ENCODE peak calls at places on chromosomes 2 and 18, in six cellular contexts. S is B cell, T is lung, W is epithelial cell of esophagus, C is fibroblast of pulmonary artery, O is dorsolateral prefrontal cortex. U is an unnamed sample.

GRCh38 chr2:200077838-200078237 is 122.5 kb downstream of the MAIP1 start:
- DNase-seq in T (no peak), O (no peak), C (no peak), W (peak; percentile 59), S (no peak), U (no peak)

GRCh38 chr18:43271593-43272432 is 5.5 kb downstream of the SYT4 start:
- DNase-seq in W (peak; percentile 63), O (no peak), C (peak; percentile 79), T (no peak), S (no peak), U (peak; percentile 17)

GRCh38 chr2:23404426-23404825 is 19.4 kb downstream of the KLHL29 start:
- DNase-seq in W (peak; percentile 68), O (no peak), C (peak; percentile 84), S (peak; percentile 51), T (peak; percentile 45), U (peak; percentile 43)

GRCh38 chr2:164257794-164258193 is 363.5 kb downstream of the GRB14 start:
- DNase-seq in W (peak; percentile 2), T (no peak), O (no peak), S (no peak), C (no peak), U (no peak)

GRCh38 chr18:65606551-65607130 is 144.2 kb upstream of the CDH7 start:
- DNase-seq in O (no peak), T (no peak), S (no peak), C (no peak), W (peak; percentile 12), U (no peak)

GRCh38 chr2:45452866-45453265 is 158.2 kb downstream of the SRBD1 start:
- DNase-seq in W (no peak), O (no peak), T (no peak), S (no peak), C (peak; percentile 87), U (no peak)

GRCh38 chr2:168961450-168962229 is 60.5 kb downstream of the G6PC2 start:
- DNase-seq in W (peak; percentile 84), O (no peak), T (peak; percentile 49), C (peak; percentile 92), S (peak; percentile 55), U (peak; percentile 26)

GRCh38 chr2:231348173-231348572 is 47.3 kb upstream of the B3GNT7 start:
- DNase-seq in C (peak; percentile 80), S (no peak), O (no peak), T (peak; percentile 58), W (peak; percentile 46), U (no peak)

GRCh38 chr18:3329471-3329870 is 67.5 kb downstream of the MYL12B start:
- DNase-seq in W (peak; percentile 70), T (no peak), O (no peak), S (no peak), C (no peak), U (no peak)

GRCh38 chr18:26863122-26863879 is 2.2 kb downstream of the AQP4 start:
- DNase-seq in C (no peak), T (peak; percentile 84), W (peak; percentile 25), O (peak; percentile 46), S (no peak), U (no peak)

GRCh38 chr2:105426626-105427292 is 27.9 kb upstream of the FHL2 start:
- DNase-seq in C (no peak), S (no peak), O (no peak), T (no peak), W (no peak), U (no peak)

GRCh38 chr2:55923091-55923977 is at the start of gene EFEMP1:
- DNase-seq in T (peak; percentile 83), C (peak; percentile 82), W (peak; percentile 79), S (no peak), O (no peak), U (peak; percentile 22)

GRCh38 chr2:164976301-164976700 is 21.0 kb upstream of the SLC38A11 start:
- DNase-seq in S (no peak), T (no peak), C (no peak), O (no peak), W (no peak), U (no peak)

GRCh38 chr2:235394278-235394828 is 99.5 kb upstream of the AGAP1 start:
- DNase-seq in O (no peak), T (no peak), C (peak; percentile 54), S (no peak), W (peak; percentile 74), U (no peak)

GRCh38 chr2:86337235-86338099 is at the start of gene REEP1:
- DNase-seq in T (no peak), S (no peak), W (peak; percentile 47), O (no peak), C (no peak), U (peak; percentile 34)

GRCh38 chr18:8960740-8961657 is 141.5 kb upstream of the NDUFV2 start:
- DNase-seq in S (no peak), O (no peak), T (no peak), W (peak; percentile 92), C (peak; percentile 71), U (no peak)

GRCh38 chr2:65231892-65232477 is 4.4 kb downstream of the ACTR2 start:
- DNase-seq in T (no peak), S (no peak), W (peak; percentile 18), C (peak; percentile 26), O (no peak), U (peak; percentile 32)

GRCh38 chr2:219689676-219690628 is 62.5 kb downstream of the SLC4A3 start:
- DNase-seq in T (peak; percentile 51), O (peak; percentile 45), C (peak; percentile 83), S (peak; percentile 53), W (peak; percentile 81), U (peak; percentile 70)

GRCh38 chr2:232477751-232478510 is 9.7 kb downstream of the ECEL1 start:
- DNase-seq in W (no peak), C (no peak), S (no peak), T (no peak), O (no peak), U (no peak)

GRCh38 chr2:8511868-8512612 is 169.8 kb upstream of the ID2 start:
- DNase-seq in W (no peak), S (no peak), C (peak; percentile 16), T (no peak), O (no peak), U (no peak)

GRCh38 chr2:238848566-238848940 is 668 bp downstream of the TWIST2 start:
- DNase-seq in T (no peak), S (no peak), O (no peak), W (no peak), C (no peak), U (no peak)

GRCh38 chr2:238848941-238849853 is 1.3 kb downstream of the TWIST2 start:
- DNase-seq in T (no peak), W (peak; percentile 36), S (no peak), C (peak; percentile 28), O (no peak), U (no peak)

GRCh38 chr2:238846503-238847431 is 1.1 kb upstream of the TWIST2 start:
- DNase-seq in O (no peak), T (peak; percentile 26), S (no peak), W (peak; percentile 40), C (peak; percentile 38), U (no peak)

GRCh38 chr2:238847432-238847801 is 468 bp upstream of the TWIST2 start:
- DNase-seq in S (no peak), W (no peak), T (no peak), C (peak; percentile 16), O (no peak), U (no peak)

DNA sequence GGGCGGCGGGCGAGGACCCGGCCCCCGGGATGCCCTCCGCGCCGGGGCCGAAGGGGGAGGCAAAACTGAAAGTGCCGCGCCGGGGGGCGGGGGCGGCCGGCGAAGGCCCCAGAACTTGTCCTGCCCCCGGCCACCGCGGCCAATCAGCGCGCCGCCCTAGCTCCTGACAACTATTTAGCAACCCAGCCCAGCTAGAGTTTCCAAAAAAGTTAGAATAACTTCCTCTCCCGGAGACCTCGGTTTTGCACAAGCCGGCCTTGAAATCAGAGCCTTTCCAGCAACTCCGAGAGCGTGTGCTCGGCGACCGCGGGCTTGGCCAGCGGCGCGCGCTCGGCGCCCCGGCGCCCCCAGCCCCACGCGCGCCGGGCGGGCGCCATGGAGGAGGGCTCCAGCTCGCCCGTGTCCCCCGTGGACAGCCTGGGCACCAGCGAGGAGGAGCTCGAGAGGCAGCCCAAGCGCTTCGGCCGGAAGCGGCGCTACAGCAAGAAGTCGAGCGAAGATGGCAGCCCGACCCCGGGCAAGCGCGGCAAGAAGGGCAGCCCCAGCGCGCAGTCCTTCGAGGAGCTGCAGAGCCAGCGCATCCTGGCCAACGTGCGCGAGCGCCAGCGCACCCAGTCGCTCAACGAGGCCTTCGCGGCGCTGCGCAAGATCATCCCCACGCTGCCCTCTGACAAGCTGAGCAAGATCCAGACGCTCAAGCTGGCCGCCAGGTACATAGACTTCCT is at the start of gene TWIST2:
- DNase-seq in O (no peak), C (peak; percentile 93), W (peak; percentile 81), T (peak; percentile 73), S (no peak), U (no peak)
- TF ChIP-seq CTCF in O (no peak), C (peak; percentile 7), W (no peak), T (no peak), S (no peak), U (no peak)

DNA sequence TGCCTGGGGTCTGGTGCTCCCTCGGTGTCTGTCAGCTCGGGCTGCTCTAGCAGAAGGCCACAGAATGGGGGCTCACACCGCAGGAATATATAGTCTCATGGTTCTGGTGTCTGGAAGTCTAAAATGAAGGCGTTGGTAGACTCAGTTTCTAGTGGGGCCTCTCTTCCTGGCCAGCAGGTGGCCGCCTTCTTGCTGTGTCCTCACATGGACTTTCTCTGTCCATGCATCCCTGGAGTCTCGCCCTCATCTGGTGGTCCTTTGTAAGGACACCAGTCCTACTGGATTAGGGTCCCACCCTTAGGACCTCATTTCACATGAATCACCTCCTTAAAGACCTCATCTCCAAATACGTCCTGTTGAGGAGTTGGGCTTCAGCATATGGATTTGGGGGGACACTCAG is 65.7 kb downstream of the RRM2 start:
- DNase-seq in S (no peak), T (no peak), W (no peak), C (peak; percentile 31), O (no peak), U (no peak)
- TF ChIP-seq CTCF in S (no peak), T (no peak), W (peak; percentile 13), C (peak; percentile 35), O (no peak), U (no peak)

GRCh38 chr2:140744379-140744778 is 1386.4 kb downstream of the LRP1B start:
- DNase-seq in O (no peak), W (no peak), T (no peak), C (no peak), S (no peak), U (no peak)
- TF ChIP-seq CTCF in O (no peak), W (no peak), T (no peak), C (no peak), S (no peak), U (no peak)

GRCh38 chr2:48454504-48454903 is 75.5 kb upstream of the STON1 start:
- DNase-seq in S (no peak), T (no peak), C (peak; percentile 62), W (peak; percentile 39), O (no peak), U (no peak)
- TF ChIP-seq CTCF in S (no peak), T (no peak), C (no peak), W (no peak), O (no peak), U (no peak)

U was measured in GM10248.